ENCODE peak calls at places on chromosomes 3 and 15, in five cellular contexts. K is left lung, F is omental fat pad, U is Peyer's patch, Q is colonic mucosa. G is an unnamed sample.

GRCh38 chr3:112136959-112137693 is 4.1 kb upstream of the GCSAM start:
- DNase-seq in F (no peak), Q (no peak), K (no peak), U (no peak), G (no peak)

GRCh38 chr3:177820683-177821316 is 623.5 kb upstream of the TBL1XR1 start:
- DNase-seq in U (no peak), Q (no peak), F (no peak), K (no peak), G (no peak)

GRCh38 chr15:90025461-90026033 is 24.4 kb downstream of the ZNF710 start:
- DNase-seq in F (no peak), K (no peak), Q (no peak), U (no peak), G (no peak)

GRCh38 chr15:68210409-68210756 is 5.3 kb upstream of the CALML4 start:
- DNase-seq in K (no peak), Q (no peak), U (no peak), F (peak), G (no peak)

GRCh38 chr3:194577985-194578905 is 55.0 kb downstream of the TMEM44 start:
- DNase-seq in Q (no peak), F (no peak), K (no peak), U (no peak), G (no peak)

GRCh38 chr15:85570331-85570730 is 189.9 kb downstream of the AKAP13 start:
- DNase-seq in F (no peak), U (no peak), K (no peak), Q (no peak), G (no peak)

GRCh38 chr3:116492379-116492778 is 47.1 kb upstream of the LSAMP start:
- DNase-seq in F (no peak), Q (no peak), U (no peak), K (no peak), G (no peak)

GRCh38 chr3:175399156-175399840 is 540.2 kb downstream of the NAALADL2 start:
- DNase-seq in F (no peak), K (no peak), Q (no peak), U (no peak), G (no peak)

GRCh38 chr3:19213608-19214220 is 65.4 kb downstream of the KCNH8 start:
- DNase-seq in F (no peak), K (peak), U (no peak), Q (no peak), G (no peak)

GRCh38 chr3:50238549-50239026 is 2.6 kb downstream of the GNAI2 start:
- DNase-seq in Q (peak), F (no peak), U (peak), K (peak), G (no peak)

GRCh38 chr3:169246158-169246557 is 417.4 kb downstream of the MECOM start:
- DNase-seq in K (no peak), U (no peak), Q (no peak), F (no peak), G (no peak)

GRCh38 chr15:90149609-90150340 is 47.5 kb upstream of the IDH2 start:
- DNase-seq in Q (no peak), F (no peak), U (no peak), K (no peak), G (no peak)

GRCh38 chr3:194133661-194134230 is 2.2 kb upstream of the HES1 start:
- DNase-seq in U (peak), F (no peak), K (peak), Q (peak), G (peak)

GRCh38 chr15:84112025-84112424 is 123.5 kb upstream of the GOLGA6L4 start:
- DNase-seq in K (no peak), U (no peak), F (no peak), Q (no peak), G (no peak)

GRCh38 chr3:188683032-188683491 is 488.7 kb upstream of the TPRG1 start:
- DNase-seq in F (no peak), U (no peak), Q (no peak), K (no peak), G (no peak)

GRCh38 chr3:6861331-6861988 is 545 bp downstream of the GRM7 start:
- DNase-seq in U (no peak), Q (no peak), F (no peak), K (peak), G (no peak)

GRCh38 chr3:134796313-134797079 is 1.4 kb downstream of the EPHB1 start:
- DNase-seq in K (no peak), Q (no peak), F (no peak), U (no peak), G (no peak)

GRCh38 chr15:70892002-70892911 is at the start of the genes LRRC49 and THAP10:
- DNase-seq in U (peak), Q (peak), F (peak), K (peak), G (peak)

GRCh38 chr15:28885630-28886430 is at the start of gene APBA2:
- DNase-seq in F (no peak), U (no peak), K (no peak), Q (no peak), G (no peak)

GRCh38 chr3:71206821-71207220 is 376.7 kb downstream of the FOXP1 start:
- DNase-seq in Q (no peak), U (no peak), F (no peak), K (no peak), G (no peak)

GRCh38 chr3:13461169-13462124 is 18.7 kb upstream of the HDAC11 start:
- DNase-seq in K (peak), U (peak), F (no peak), Q (peak), G (no peak)

GRCh38 chr3:64074091-64074490 is 50.8 kb upstream of the PSMD6 start:
- DNase-seq in F (no peak), Q (no peak), K (no peak), U (no peak), G (no peak)

GRCh38 chr15:77010842-77011241 is 15.9 kb downstream of the PSTPIP1 start:
- DNase-seq in F (no peak), K (peak), U (no peak), Q (no peak), G (no peak)

GRCh38 chr3:32410367-32411246 is 19.0 kb downstream of the CMTM7 start:
- DNase-seq in F (no peak), K (no peak), Q (no peak), U (no peak), G (no peak)

GRCh38 chr3:10363935-10364334 is 43.0 kb upstream of the SEC13 start:
- DNase-seq in Q (no peak), U (no peak), F (no peak), K (no peak), G (no peak)

GRCh38 chr15:81289910-81290309 is 34.0 kb downstream of the STARD5 start:
- DNase-seq in U (no peak), K (no peak), Q (no peak), F (no peak), G (no peak)

GRCh38 chr3:100402150-100402706 is 889 bp downstream of the LNP1 start:
- DNase-seq in U (no peak), Q (no peak), K (no peak), F (no peak), G (no peak)

GRCh38 chr3:32778389-32778788 is 39.4 kb upstream of the TRIM71 start:
- DNase-seq in K (no peak), F (no peak), U (no peak), Q (no peak), G (no peak)

GRCh38 chr15:76576526-76577279 is 240.1 kb downstream of the ISL2 start:
- DNase-seq in Q (peak), K (no peak), F (no peak), U (peak), G (no peak)

GRCh38 chr3:152384412-152384811 is 115.7 kb downstream of the MBNL1 start:
- DNase-seq in F (no peak), K (no peak), Q (no peak), U (no peak), G (no peak)

GRCh38 chr3:134155456-134155855 is 95.2 kb downstream of the RYK start:
- DNase-seq in U (no peak), F (no peak), K (no peak), Q (no peak), G (no peak)

GRCh38 chr3:100761211-100761921 is 52.1 kb downstream of the TFG start:
- DNase-seq in Q (no peak), K (no peak), F (no peak), U (no peak), G (no peak)

GRCh38 chr3:159322322-159322939 is 520.6 kb downstream of the MFSD1 start:
- DNase-seq in U (no peak), F (no peak), K (peak), Q (peak), G (peak)
- TF ChIP-seq CTCF in U (peak), F (no peak), K (peak), Q (peak), G (peak)

GRCh38 chr3:158768881-158769518 is 32.9 kb upstream of the MFSD1 start:
- DNase-seq in K (no peak), U (no peak), F (no peak), Q (peak), G (no peak)
- TF ChIP-seq CTCF in K (no peak), U (no peak), F (no peak), Q (no peak), G (no peak)

DNA sequence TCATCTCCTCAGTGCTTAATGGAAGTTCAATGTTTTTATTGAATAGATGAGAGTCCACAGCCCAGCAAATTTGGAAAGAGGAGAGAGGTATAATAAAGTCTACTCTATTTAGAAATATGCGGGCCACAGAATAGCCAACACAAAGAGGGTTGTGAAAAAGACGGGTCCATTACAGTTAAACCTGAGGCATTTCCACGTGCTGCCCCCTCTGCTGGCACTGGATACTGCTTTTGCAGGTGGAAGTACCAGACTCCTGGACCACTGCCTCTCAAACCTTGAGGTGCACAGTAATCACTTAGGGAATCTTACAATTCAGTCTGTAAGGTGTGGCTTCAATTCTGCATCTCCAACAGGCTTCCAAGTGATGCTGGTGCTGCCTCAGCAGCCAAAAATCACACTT is 3.0 kb upstream of the TFDP2 start:
- DNase-seq in Q (no peak), F (no peak), K (no peak), U (no peak), G (no peak)
- TF ChIP-seq CTCF in Q (no peak), F (no peak), K (no peak), U (no peak), G (no peak)

DNA sequence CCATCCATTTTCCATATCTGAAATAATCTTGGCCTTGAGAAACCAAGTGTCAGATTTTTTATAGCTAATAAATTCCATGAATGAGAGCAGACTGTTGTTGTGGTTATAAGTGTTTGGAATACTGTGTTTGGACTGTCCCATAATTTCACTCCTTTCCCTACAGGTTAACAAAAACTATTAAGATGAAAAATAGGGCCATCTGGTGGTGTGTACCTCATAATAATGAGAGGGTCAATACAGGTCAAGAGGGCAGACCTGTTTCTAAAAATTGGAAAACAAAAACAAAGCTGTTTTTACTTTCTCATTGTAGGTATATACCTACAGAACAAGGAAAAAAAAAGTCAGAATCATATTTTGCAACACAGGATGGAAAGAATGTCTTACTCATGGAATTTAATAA is 553.8 kb upstream of the SGO1 start:
- DNase-seq in K (no peak), Q (no peak), U (no peak), F (no peak), G (no peak)
- TF ChIP-seq CTCF in K (no peak), Q (no peak), U (no peak), F (no peak), G (no peak)

DNA sequence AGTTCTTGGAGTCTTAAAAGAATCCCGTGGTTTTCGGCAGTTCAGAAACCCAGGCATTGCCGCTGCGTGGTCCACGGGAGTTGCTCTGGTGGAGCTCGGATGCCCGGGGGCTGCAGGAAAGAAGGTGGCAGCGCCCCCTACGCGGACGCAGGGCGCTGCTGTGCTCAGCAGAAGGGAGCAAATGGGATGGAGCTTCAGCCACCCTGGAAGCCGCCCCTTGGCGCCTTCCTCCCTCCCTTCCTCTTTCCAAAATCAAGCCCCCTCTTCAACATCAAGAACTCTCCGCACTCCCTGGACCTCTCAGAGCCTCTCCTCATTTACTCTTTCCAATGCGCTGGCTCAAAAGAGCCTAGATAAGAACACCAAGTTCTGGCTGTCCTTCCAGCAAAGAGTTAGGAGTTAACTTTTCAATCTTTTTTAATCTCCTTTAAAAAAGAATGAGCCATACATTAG is 880 bp upstream of the CHRNA7 start:
- DNase-seq in F (no peak), Q (peak), U (peak), K (no peak), G (peak)
- TF ChIP-seq CTCF in F (no peak), Q (peak), U (peak), K (no peak), G (no peak)

GRCh38 chr3:126961791-126962461 is 21.0 kb upstream of the PLXNA1 start:
- DNase-seq in Q (no peak), K (peak), U (peak), F (no peak), G (no peak)

GRCh38 chr3:126962756-126963155 is 20.2 kb upstream of the PLXNA1 start:
- DNase-seq in K (peak), Q (no peak), U (peak), F (no peak), G (no peak)

GRCh38 chr3:126960604-126960995 is 22.3 kb upstream of the PLXNA1 start:
- DNase-seq in Q (no peak), U (peak), F (no peak), K (peak), G (no peak)

GRCh38 chr3:126959921-126960603 is 22.9 kb upstream of the PLXNA1 start:
- DNase-seq in U (no peak), K (peak), Q (no peak), F (no peak), G (no peak)

DNA sequence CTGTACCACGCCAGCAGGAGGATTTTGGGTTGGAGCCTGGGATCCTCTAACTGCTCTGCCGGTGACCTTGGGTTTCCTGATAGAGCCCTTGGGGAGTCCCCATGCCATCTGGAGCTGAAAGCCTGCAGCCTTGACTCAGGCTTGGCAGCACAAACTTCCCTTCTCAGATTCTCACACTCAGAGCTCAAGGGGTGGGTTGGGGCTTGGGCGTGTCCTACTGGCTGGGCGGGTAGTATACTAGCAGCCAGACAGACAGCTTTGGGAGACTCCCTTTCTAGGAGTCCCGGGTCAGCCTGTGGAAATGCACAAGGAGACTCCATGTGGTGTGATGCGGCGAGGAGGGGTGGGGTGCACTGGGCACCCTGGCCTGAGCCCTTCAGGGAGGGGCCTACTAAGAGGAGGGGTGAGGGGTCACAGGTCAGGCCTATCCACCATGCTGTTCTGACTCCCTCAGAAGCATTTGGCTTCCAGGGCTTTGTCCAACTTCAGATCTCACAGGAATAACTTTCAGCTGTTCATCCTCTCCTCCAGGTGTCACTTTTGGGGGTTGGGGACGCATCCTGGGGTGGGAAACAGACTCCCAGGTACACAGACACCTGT is 21.6 kb upstream of the PLXNA1 start:
- DNase-seq in U (peak), K (peak), Q (peak), F (peak), G (no peak)
- TF ChIP-seq CTCF in U (no peak), K (no peak), Q (no peak), F (no peak), G (no peak)

G was measured in mesothelial cell of epicardium.